ENCODE peak calls at places on chromosome 12, in five cellular contexts. U is right atrium auricular region, G is uterus, R is mammary epithelial cell, J is IMR-90. E is an unnamed sample.
A peak's percentile ranks its signal among the peaks of the same experiment; 100 is the strongest.

GRCh38 chr12:124786065-124786964 is 77.3 kb downstream of the SCARB1 start:
- DNase-seq in U (peak; percentile 94), G (peak; percentile 87), R (peak; percentile 53), J (peak; percentile 91), E (no peak)

GRCh38 chr12:75539889-75540288 is 28.5 kb upstream of the KRR1 start:
- DNase-seq in U (no peak), G (no peak), R (no peak), J (no peak), E (no peak)

GRCh38 chr12:9869307-9870161 is at the start of gene CLEC2B:
- DNase-seq in U (no peak), G (peak; percentile 36), R (peak; percentile 92), J (peak; percentile 85), E (no peak)

GRCh38 chr12:13539051-13539450 is 342.5 kb downstream of the EMP1 start:
- DNase-seq in U (no peak), G (no peak), R (no peak), J (no peak), E (peak; percentile 32)

GRCh38 chr12:113056631-113057488 is at the start of gene DTX1:
- DNase-seq in U (no peak), G (no peak), R (no peak), J (no peak), E (no peak)

GRCh38 chr12:131460516-131460915 is 250.4 kb upstream of the SFSWAP start:
- DNase-seq in U (no peak), G (no peak), R (no peak), J (no peak), E (no peak)

GRCh38 chr12:106303202-106303820 is 778 bp downstream of the TCP11L2 start:
- DNase-seq in U (peak; percentile 91), G (peak; percentile 86), R (peak; percentile 65), J (peak; percentile 60), E (peak; percentile 53)

GRCh38 chr12:47052274-47052673 is 27.1 kb upstream of the PCED1B start:
- DNase-seq in U (no peak), G (no peak), R (no peak), J (no peak), E (no peak)

GRCh38 chr12:116194935-116195431 is 82.5 kb downstream of the MED13L start:
- DNase-seq in U (no peak), G (no peak), R (no peak), J (no peak), E (no peak)

GRCh38 chr12:117571321-117571720 is 209.9 kb upstream of the NOS1 start:
- DNase-seq in U (no peak), G (no peak), R (no peak), J (no peak), E (no peak)

GRCh38 chr12:39620664-39621658 is 1.4 kb upstream of the ABCD2 start:
- DNase-seq in U (no peak), G (no peak), R (no peak), J (no peak), E (peak; percentile 7)

GRCh38 chr12:19892186-19892585 is 452.9 kb downstream of the AEBP2 start:
- DNase-seq in U (no peak), G (no peak), R (no peak), J (peak; percentile 28), E (no peak)

GRCh38 chr12:31897791-31898503 is 61.3 kb upstream of the RESF1 start:
- DNase-seq in U (no peak), G (peak; percentile 16), R (peak; percentile 12), J (no peak), E (peak; percentile 81)

GRCh38 chr12:116534341-116535121 is 24.6 kb upstream of the MAP1LC3B2 start:
- DNase-seq in U (no peak), G (peak; percentile 75), R (no peak), J (peak; percentile 34), E (no peak)

GRCh38 chr12:105748806-105749600 is 389.8 kb downstream of the NUAK1 start:
- DNase-seq in U (peak; percentile 60), G (peak; percentile 81), R (peak; percentile 67), J (peak; percentile 74), E (no peak)

GRCh38 chr12:50087995-50088394 is 2.9 kb downstream of the SMARCD1 start:
- DNase-seq in U (no peak), G (no peak), R (peak; percentile 94), J (peak; percentile 85), E (no peak)
- H3K27ac ChIP-seq in U (no peak overlapping the region), G (no peak overlapping the region), R (peak overlapping the region; percentile 81), J (peak overlapping the region; percentile 7), E (no peak overlapping the region)

DNA sequence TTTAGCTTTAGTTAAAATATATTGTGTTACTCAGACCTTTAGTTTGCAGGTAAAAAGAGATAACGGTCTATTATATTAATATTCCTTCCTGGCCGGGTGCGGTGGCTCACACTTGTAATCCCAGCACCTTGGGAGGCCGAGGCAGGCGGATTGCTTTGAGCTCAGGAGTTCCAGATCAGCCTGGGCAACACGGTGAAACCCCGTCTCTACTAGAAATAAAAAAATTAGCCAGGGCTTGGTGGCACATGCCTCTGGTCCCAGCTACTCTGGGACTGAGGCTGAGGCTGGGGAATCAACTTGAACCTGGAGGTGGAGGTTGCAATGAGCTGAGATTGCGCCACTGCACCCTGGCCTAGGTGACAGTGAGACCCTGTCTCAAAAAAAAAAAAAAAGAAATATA is 13.2 kb upstream of the EID3 start:
- DNase-seq in U (no peak), G (no peak), R (no peak), J (no peak), E (no peak)
- H3K4me3 ChIP-seq in U (no peak overlapping the region), G (no peak overlapping the region), R (peak overlapping the region; percentile 100), J (peak overlapping the region; percentile 29), E (no peak overlapping the region)

GRCh38 chr12:6959376-6960290 is 8.5 kb downstream of the PTPN6 start:
- DNase-seq in U (no peak), G (no peak), R (no peak), J (no peak), E (no peak)

GRCh38 chr12:6957151-6957701 is 6.1 kb downstream of the PTPN6 start:
- DNase-seq in U (no peak), G (no peak), R (no peak), J (no peak), E (no peak)

GRCh38 chr12:6956332-6956727 is 5.2 kb downstream of the PTPN6 start:
- DNase-seq in U (no peak), G (no peak), R (no peak), J (no peak), E (no peak)

GRCh38 chr12:6958609-6959375 is 7.6 kb downstream of the PTPN6 start:
- DNase-seq in U (no peak), G (no peak), R (no peak), J (no peak), E (no peak)

GRCh38 chr12:6957741-6958608 is 6.8 kb downstream of the PTPN6 start:
- DNase-seq in U (no peak), G (no peak), R (no peak), J (no peak), E (no peak)
- H3K4me1 ChIP-seq in U (no peaks in the 10 kb centered on the region), G (peaks cover 3% of the 10 kb centered on the region), R (peaks cover 35% of the 10 kb centered on the region), J (peaks cover 6% of the 10 kb centered on the region), E (peaks cover 14% of the 10 kb centered on the region)

GRCh38 chr12:90905691-90906370 is 49.1 kb downstream of the CCER1 start:
- DNase-seq in U (no peak), G (no peak), R (peak; percentile 77), J (peak; percentile 44), E (no peak)
- H3K27ac ChIP-seq in U (no peak overlapping the region), G (no peak overlapping the region), R (peak overlapping the region; percentile 52), J (no peak overlapping the region), E (no peak overlapping the region)

GRCh38 chr12:121858662-121859572 is at the start of gene HPD:
- DNase-seq in U (peak; percentile 90), G (peak; percentile 88), R (peak; percentile 62), J (peak; percentile 76), E (peak; percentile 77)
- H3K4me3 ChIP-seq in U (no peak within 1 kb of the TSS), G (no peak within 1 kb of the TSS), R (no peak within 1 kb of the TSS), J (no peak within 1 kb of the TSS), E (no peak within 1 kb of the TSS)

DNA sequence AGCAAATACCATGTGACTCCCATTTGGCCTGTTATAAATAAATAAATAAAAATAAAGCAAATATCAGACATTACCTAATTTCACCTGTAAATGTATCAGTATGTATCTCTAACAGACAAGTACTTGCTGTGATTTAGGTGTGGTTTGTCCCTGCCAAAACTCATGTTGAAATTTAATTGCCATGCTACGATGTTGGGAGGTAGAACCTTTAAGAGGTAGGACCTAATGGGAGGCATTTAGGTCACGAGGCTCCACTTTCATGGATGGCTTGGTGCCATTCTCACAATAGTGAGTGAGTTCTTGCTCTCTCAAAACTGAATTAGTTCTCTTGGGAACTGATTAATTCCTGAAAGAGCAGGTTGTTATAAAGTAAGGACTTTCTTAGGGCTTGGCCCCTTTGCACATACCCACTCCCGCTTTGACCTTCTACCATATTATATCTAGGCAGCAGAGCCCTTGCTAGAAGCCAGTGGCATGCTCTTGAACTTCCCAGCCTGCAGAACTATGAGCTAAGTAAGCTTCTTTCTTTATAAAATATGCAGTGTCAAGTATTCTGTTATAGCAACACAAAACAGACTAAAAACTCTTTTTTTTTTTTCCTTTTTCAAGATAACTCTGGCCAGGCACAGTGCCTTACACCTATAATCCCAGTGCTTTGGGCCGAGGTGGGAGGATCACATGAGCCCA is 26.0 kb downstream of the VEZT start:
- DNase-seq in U (no peak), G (no peak), R (no peak), J (no peak), E (no peak)
- H3K4me1 ChIP-seq in U (no peaks in the 10 kb centered on the region), G (peaks cover 3% of the 10 kb centered on the region), R (no peaks in the 10 kb centered on the region), J (peaks cover 5% of the 10 kb centered on the region), E (peaks cover 13% of the 10 kb centered on the region)

GRCh38 chr12:100573499-100574261 is at the start of gene GAS2L3:
- DNase-seq in U (peak; percentile 89), G (peak; percentile 75), R (peak; percentile 82), J (peak; percentile 79), E (peak; percentile 88)
- H3K27ac ChIP-seq in U (peak within 1 kb of the TSS; percentile 77), G (peak within 1 kb of the TSS; percentile 20), R (peak within 1 kb of the TSS; percentile 82), J (peak within 1 kb of the TSS; percentile 51), E (peak within 1 kb of the TSS; percentile 80)

E was measured in SJCRH30.